ENCODE peak calls at places on chromosomes 13 and 19, in nine cellular contexts. G, E, H, B, F, K, J, Z and X are unnamed samples.

GRCh38 chr13:90696656-90697055 is 650.8 kb upstream of the MIR17HG start:
- DNase-seq in E (no peak), B (no peak), F (peak), J (no peak), Z (peak), G (no peak), K (peak), H (no peak), X (no peak)

GRCh38 chr19:41708481-41708880 is at the start of gene CEACAM5:
- DNase-seq in Z (no peak), K (no peak), E (no peak), H (no peak), B (no peak), F (no peak), J (no peak), G (peak), X (no peak)

GRCh38 chr13:86760620-86761019 is 910.6 kb upstream of the SLITRK5 start:
- DNase-seq in E (no peak), F (no peak), H (no peak), B (no peak), G (no peak), K (no peak), J (no peak), Z (no peak), X (peak)

GRCh38 chr13:49112782-49113525 is 107.2 kb upstream of the MLNR start:
- DNase-seq in B (no peak), Z (peak), E (no peak), G (no peak), H (no peak), K (no peak), J (no peak), F (no peak), X (no peak)

GRCh38 chr13:46609726-46610125 is 56.8 kb downstream of the LRCH1 start:
- DNase-seq in F (no peak), H (no peak), K (no peak), E (no peak), G (no peak), Z (no peak), J (no peak), B (no peak), X (no peak)

GRCh38 chr13:97248243-97248642 is 26.1 kb downstream of the MBNL2 start:
- DNase-seq in Z (no peak), F (no peak), G (no peak), E (no peak), H (no peak), K (no peak), B (no peak), J (no peak), X (no peak)

GRCh38 chr13:114065926-114066774 is 66.3 kb downstream of the RASA3 start:
- DNase-seq in K (no peak), F (no peak), H (no peak), G (peak), E (no peak), B (no peak), Z (no peak), J (no peak), X (peak)

GRCh38 chr19:8831832-8832131 is 322 bp downstream of the ZNF558 start:
- DNase-seq in B (no peak), F (no peak), Z (no peak), H (no peak), G (no peak), J (no peak), K (no peak), E (no peak), X (no peak)

GRCh38 chr13:98570929-98571372 is 6.0 kb downstream of the STK24 start:
- DNase-seq in H (no peak), G (no peak), B (no peak), E (peak), Z (peak), K (no peak), F (peak), J (no peak), X (peak)

GRCh38 chr13:42215578-42216421 is 56.2 kb upstream of the AKAP11 start:
- DNase-seq in K (peak), J (no peak), B (no peak), E (no peak), H (no peak), Z (peak), F (peak), G (no peak), X (no peak)

GRCh38 chr13:42110410-42111155 is 62.1 kb downstream of the DGKH start:
- DNase-seq in K (peak), B (no peak), J (peak), G (no peak), Z (peak), H (peak), F (peak), E (peak), X (peak)

GRCh38 chr13:83378901-83379300 is 503.4 kb downstream of the SLITRK1 start:
- DNase-seq in J (no peak), H (no peak), E (no peak), B (no peak), G (no peak), K (no peak), Z (peak), F (peak), X (no peak)

GRCh38 chr13:110915874-110916670 is 1.2 kb upstream of the ANKRD10 start:
- DNase-seq in E (no peak), J (no peak), Z (peak), K (no peak), G (no peak), H (no peak), B (no peak), F (no peak), X (no peak)

GRCh38 chr19:14505488-14506239 is 9.7 kb upstream of the GIPC1 start:
- DNase-seq in H (peak), Z (peak), F (peak), B (no peak), J (peak), E (peak), G (peak), K (no peak), X (peak)

GRCh38 chr13:50130686-50131051 is 115.4 kb downstream of the KCNRG start:
- DNase-seq in B (no peak), E (no peak), K (no peak), F (no peak), J (no peak), H (no peak), G (peak), Z (peak), X (peak)

GRCh38 chr13:89267734-89268133 is 1596.6 kb downstream of the SLITRK5 start:
- DNase-seq in F (peak), B (no peak), Z (no peak), E (no peak), J (no peak), G (no peak), K (no peak), H (no peak), X (no peak)

GRCh38 chr19:35013047-35013819 is 13.1 kb downstream of the GRAMD1A start:
- DNase-seq in B (no peak), K (no peak), F (peak), J (peak), E (peak), H (peak), Z (peak), G (peak), X (peak)

GRCh38 chr19:2215281-2215751 is 20.8 kb downstream of the PLEKHJ1 start:
- DNase-seq in F (no peak), J (peak), E (no peak), Z (no peak), K (no peak), G (no peak), H (no peak), B (no peak), X (no peak)

GRCh38 chr13:113749956-113750355 is 9.1 kb upstream of the TMEM255B start:
- DNase-seq in K (no peak), E (no peak), Z (no peak), F (no peak), H (no peak), G (no peak), B (no peak), J (no peak), X (no peak)

GRCh38 chr19:39582891-39583625 is 19.3 kb upstream of the LGALS13 start:
- DNase-seq in J (no peak), E (no peak), Z (no peak), K (no peak), B (no peak), H (no peak), G (no peak), F (no peak), X (no peak)

GRCh38 chr13:113630804-113631203 is 27.2 kb downstream of the ATP4B start:
- DNase-seq in G (no peak), B (no peak), Z (no peak), H (no peak), J (no peak), F (no peak), K (no peak), E (no peak), X (no peak)

GRCh38 chr19:17406039-17406886 is 833 bp upstream of the BST2 start:
- DNase-seq in B (no peak), G (no peak), F (peak), K (no peak), E (no peak), H (no peak), Z (no peak), J (no peak), X (peak)

GRCh38 chr13:75798353-75799245 is 162.5 kb downstream of the LMO7 start:
- DNase-seq in J (no peak), B (no peak), F (peak), E (no peak), H (no peak), K (no peak), Z (peak), G (no peak), X (no peak)

GRCh38 chr19:11659612-11660011 is 62.3 kb downstream of the ZNF627 start:
- DNase-seq in G (no peak), Z (peak), E (no peak), K (no peak), B (no peak), F (no peak), J (no peak), H (no peak), X (no peak)

GRCh38 chr13:59094149-59094548 is 1069.6 kb downstream of the DIAPH3 start:
- DNase-seq in H (no peak), K (no peak), F (peak), G (no peak), E (no peak), B (no peak), Z (no peak), J (no peak), X (no peak)

GRCh38 chr13:35210234-35210633 is 266.3 kb downstream of the MAB21L1 start:
- DNase-seq in F (no peak), K (peak), H (no peak), E (no peak), Z (peak), G (no peak), J (no peak), B (no peak), X (no peak)